ENCODE peak calls at places on chromosomes 4 and X, in eight cellular contexts. S is stimulated activated CD4-positive, alpha-beta T cell treated with anti-CD3 and anti-CD28 coated beads, TNF-alpha, amount 100 ng/mL, for 1 hour; K is ACHN; O is left colon; V is M059J; P is NCI-H146; Y is naive thymus-derived CD8-positive, alpha-beta T cell; W is astrocyte of the spinal cord. U is an unnamed sample.

GRCh38 chr4:77308843-77309242 is 151.8 kb downstream of the CCNG2 start:
- DNase-seq in S (no peak), K (peak), O (no peak), V (peak), P (peak), Y (no peak), W (peak), U (peak)

GRCh38 chr4:105145059-105145912 is 1.4 kb upstream of the TET2 start:
- DNase-seq in S (no peak), K (no peak), O (no peak), V (no peak), P (no peak), Y (no peak), W (peak), U (no peak)

GRCh38 chrX:12777670-12778069 is 13.5 kb upstream of the PRPS2 start:
- DNase-seq in S (no peak), K (peak), O (no peak), V (peak), P (no peak), Y (no peak), W (no peak), U (no peak)

GRCh38 chr4:17189322-17189721 is 290.9 kb upstream of the LDB2 start:
- DNase-seq in S (no peak), K (no peak), O (no peak), V (peak), P (no peak), Y (no peak), W (peak), U (no peak)

GRCh38 chr4:74109116-74109791 is 10.3 kb upstream of the CXCL2 start:
- DNase-seq in S (no peak), K (peak), O (no peak), V (peak), P (no peak), Y (no peak), W (peak), U (no peak)

GRCh38 chr4:1239141-1239948 is 9.6 kb downstream of the CTBP1 start:
- DNase-seq in S (no peak), K (no peak), O (no peak), V (no peak), P (no peak), Y (no peak), W (no peak), U (no peak)

GRCh38 chr4:24768604-24769003 is 26.8 kb upstream of the SOD3 start:
- DNase-seq in S (no peak), K (no peak), O (no peak), V (no peak), P (no peak), Y (no peak), W (no peak), U (no peak)

GRCh38 chr4:16801356-16801755 is 97.1 kb downstream of the LDB2 start:
- DNase-seq in S (no peak), K (no peak), O (no peak), V (peak), P (no peak), Y (no peak), W (no peak), U (no peak)

GRCh38 chr4:17781072-17781830 is at the start of gene FAM184B:
- DNase-seq in S (no peak), K (peak), O (no peak), V (no peak), P (peak), Y (no peak), W (peak), U (no peak)

GRCh38 chrX:20967725-20968124 is 406.5 kb upstream of the CNKSR2 start:
- DNase-seq in S (no peak), K (no peak), O (no peak), V (no peak), P (peak), Y (no peak), W (no peak), U (no peak)

GRCh38 chr4:4387531-4388311 is 819 bp downstream of the NSG1 start:
- DNase-seq in S (no peak), K (no peak), O (no peak), V (no peak), P (peak), Y (peak), W (no peak), U (no peak)

GRCh38 chr4:70583952-70584834 is 7.9 kb upstream of the AMBN start:
- DNase-seq in S (no peak), K (no peak), O (no peak), V (peak), P (peak), Y (no peak), W (no peak), U (peak)

GRCh38 chrX:19739683-19740082 is 147.7 kb downstream of the SH3KBP1 start:
- DNase-seq in S (peak), K (peak), O (peak), V (peak), P (peak), Y (peak), W (peak), U (peak)

GRCh38 chr4:61200991-61201526 is 933 bp downstream of the ADGRL3 start:
- DNase-seq in S (no peak), K (peak), O (no peak), V (no peak), P (peak), Y (no peak), W (peak), U (peak)

GRCh38 chrX:120664081-120664480 is 34.2 kb upstream of the C1GALT1C1 start:
- DNase-seq in S (no peak), K (peak), O (no peak), V (peak), P (no peak), Y (no peak), W (peak), U (peak)

GRCh38 chr4:174713181-174713580 is 115.9 kb downstream of the GLRA3 start:
- DNase-seq in S (no peak), K (no peak), O (no peak), V (no peak), P (no peak), Y (no peak), W (no peak), U (no peak)

GRCh38 chr4:125091031-125091540 is 223.7 kb upstream of the FAT4 start:
- DNase-seq in S (no peak), K (no peak), O (no peak), V (no peak), P (no peak), Y (no peak), W (no peak), U (no peak)

GRCh38 chr4:184398741-184399504 is 75.4 kb downstream of the IRF2 start:
- DNase-seq in S (no peak), K (no peak), O (no peak), V (no peak), P (no peak), Y (no peak), W (no peak), U (no peak)

GRCh38 chrX:153933751-153934472 is 925 bp downstream of the NAA10 start:
- DNase-seq in S (no peak), K (peak), O (no peak), V (peak), P (no peak), Y (no peak), W (no peak), U (no peak)

GRCh38 chr4:52868138-52868537 is 6.0 kb downstream of the RASL11B start:
- DNase-seq in S (no peak), K (no peak), O (no peak), V (no peak), P (no peak), Y (no peak), W (no peak), U (peak)

GRCh38 chr4:125198916-125199315 is 115.8 kb upstream of the FAT4 start:
- DNase-seq in S (no peak), K (no peak), O (no peak), V (peak), P (no peak), Y (no peak), W (no peak), U (no peak)

GRCh38 chrX:101265869-101266428 is 25.2 kb downstream of the TAF7L start:
- DNase-seq in S (no peak), K (peak), O (no peak), V (peak), P (no peak), Y (no peak), W (peak), U (peak)